ENCODE peak calls at places on chromosomes 12 and 14, in four cellular contexts. F is GM12878, A is HepG2, N is K562. L is an unnamed sample.

GRCh38 chr14:89507926-89508460 is 91.0 kb upstream of the FOXN3 start:
- DNase-seq in F (no peak), A (no peak), N (no peak), L (no peak)

GRCh38 chr12:88951860-88952483 is 371.7 kb upstream of the KITLG start:
- DNase-seq in F (no peak), A (no peak), N (no peak), L (no peak)

GRCh38 chr12:114673169-114673833 is 10.7 kb downstream of the TBX3 start:
- DNase-seq in F (no peak), A (no peak), N (no peak), L (no peak)

GRCh38 chr14:34223302-34224150 is 238.5 kb downstream of the SPTSSA start:
- DNase-seq in F (no peak), A (no peak), N (no peak), L (no peak)

GRCh38 chr12:53978477-53979356 is 4.0 kb upstream of the HOTAIR start:
- DNase-seq in F (no peak), A (peak), N (no peak), L (no peak)

GRCh38 chr12:105330283-105330937 is at the start of gene C12orf75:
- DNase-seq in F (peak), A (peak), N (peak), L (peak)

GRCh38 chr14:61925043-61925442 is 162.8 kb downstream of the SNAPC1 start:
- DNase-seq in F (no peak), A (peak), N (no peak), L (no peak)

GRCh38 chr14:102901633-102902032 is 20.8 kb upstream of the AMN start:
- DNase-seq in F (peak), A (no peak), N (no peak), L (no peak)

GRCh38 chr14:51331651-51332367 is 91.8 kb downstream of the TMX1 start:
- DNase-seq in F (no peak), A (no peak), N (no peak), L (no peak)

GRCh38 chr14:34710744-34711143 is 3.6 kb downstream of the CFL2 start:
- DNase-seq in F (no peak), A (no peak), N (no peak), L (no peak)

GRCh38 chr14:88553886-88554457 is 835 bp downstream of the PTPN21 start:
- DNase-seq in F (no peak), A (no peak), N (no peak), L (no peak)

GRCh38 chr12:92942905-92943304 is 13.8 kb upstream of the EEA1 start:
- DNase-seq in F (no peak), A (no peak), N (no peak), L (no peak)

GRCh38 chr14:52131640-52132320 is 62.9 kb upstream of the NID2 start:
- DNase-seq in F (peak), A (peak), N (peak), L (peak)

GRCh38 chr12:106358410-106359241 is 1.1 kb downstream of the POLR3B start:
- DNase-seq in F (no peak), A (peak), N (peak), L (no peak)

GRCh38 chr14:22070119-22070982 is 396.7 kb upstream of the OR4E1 start:
- DNase-seq in F (no peak), A (no peak), N (no peak), L (peak)
- TF ChIP-seq TARDBP in F (no peak), A (no peak), N (no peak), L (no peak)

DNA sequence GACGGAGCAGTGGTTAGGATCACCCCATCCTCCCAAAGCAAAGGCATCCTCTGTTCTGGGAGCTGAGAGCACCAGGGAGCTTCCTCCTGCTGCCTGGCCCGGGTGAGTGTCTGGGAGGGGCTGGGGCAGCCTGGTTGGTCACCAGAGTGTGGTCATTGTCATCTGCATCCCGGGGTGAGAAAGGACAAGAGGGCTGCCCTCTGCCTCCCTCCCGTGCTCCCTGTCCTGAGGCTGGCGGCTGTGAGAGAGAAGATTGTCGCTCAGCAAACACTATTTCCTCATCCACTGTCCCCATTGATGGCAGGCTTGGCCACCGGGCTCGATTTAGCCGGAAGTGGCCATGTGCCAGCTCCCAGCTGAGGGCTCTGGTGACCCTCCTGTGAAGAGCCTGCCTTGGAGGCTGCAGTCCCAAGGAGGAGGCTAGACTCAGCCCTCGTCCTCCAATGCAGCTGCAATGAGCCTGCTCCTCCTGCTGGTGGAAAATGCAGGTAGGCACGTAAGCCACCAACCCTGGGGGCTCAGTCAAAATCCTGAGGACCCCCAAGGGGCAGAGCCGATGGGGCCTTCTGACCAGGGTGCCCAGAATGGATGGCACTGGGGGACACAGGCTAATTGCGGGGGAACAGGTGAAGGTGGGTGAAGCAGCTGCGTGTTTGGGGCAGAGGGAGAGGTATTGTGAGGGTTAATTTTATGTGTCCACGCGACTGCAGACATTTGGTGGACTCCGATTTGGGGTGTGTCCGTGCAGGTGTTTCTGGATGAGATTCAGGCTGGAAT is 155.7 kb downstream of the KIF26A start:
- DNase-seq in F (no peak), A (no peak), N (no peak), L (no peak)
- TF ChIP-seq TARDBP in F (no peak), A (no peak), N (no peak), L (no peak)

GRCh38 chr14:91837076-91837475 is 30.3 kb downstream of the TC2N start:
- DNase-seq in F (no peak), A (no peak), N (no peak), L (no peak)

GRCh38 chr14:91831337-91831736 is 36.0 kb downstream of the TC2N start:
- DNase-seq in F (no peak), A (no peak), N (no peak), L (no peak)

GRCh38 chr14:91835920-91836843 is 31.2 kb downstream of the TC2N start:
- DNase-seq in F (no peak), A (no peak), N (peak), L (peak)

GRCh38 chr14:91834571-91834970 is 32.8 kb downstream of the TC2N start:
- DNase-seq in F (no peak), A (no peak), N (no peak), L (no peak)

DNA sequence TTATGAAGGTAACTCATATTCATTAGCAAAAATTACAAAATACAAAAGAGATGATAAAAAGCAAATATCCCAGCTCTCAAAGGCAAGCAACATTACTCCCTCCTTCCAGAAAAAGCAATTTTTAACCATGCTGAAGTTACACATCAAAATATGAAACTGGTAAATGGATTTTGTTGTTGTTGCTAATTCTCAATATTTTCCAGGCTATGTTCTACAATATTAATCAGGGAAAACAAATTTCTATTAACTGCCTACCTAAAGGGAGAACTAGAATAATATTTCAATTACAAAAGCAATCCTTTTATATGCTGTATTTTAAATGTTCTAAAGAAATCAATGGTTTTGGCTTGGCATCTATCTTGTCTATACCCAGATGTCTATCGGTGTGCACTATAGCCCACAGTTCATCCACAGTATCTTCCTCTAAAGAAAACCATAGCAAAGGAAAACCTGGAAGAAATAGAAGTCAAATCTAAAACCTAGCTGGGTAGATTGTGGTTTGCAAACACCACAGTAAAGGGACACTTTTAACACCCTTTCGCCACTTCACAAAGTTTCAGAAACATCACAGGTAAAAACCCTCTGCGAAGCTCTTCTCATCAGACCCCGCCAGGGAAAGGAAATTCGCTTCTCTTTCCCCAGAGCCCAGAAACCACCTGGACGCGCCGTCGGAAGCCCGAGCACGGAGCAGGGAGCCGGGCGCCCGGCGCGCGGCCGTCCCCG is 32.0 kb downstream of the TC2N start:
- DNase-seq in F (no peak), A (no peak), N (no peak), L (no peak)
- TF ChIP-seq TARDBP in F (no peak), A (no peak), N (no peak), L (no peak)

DNA sequence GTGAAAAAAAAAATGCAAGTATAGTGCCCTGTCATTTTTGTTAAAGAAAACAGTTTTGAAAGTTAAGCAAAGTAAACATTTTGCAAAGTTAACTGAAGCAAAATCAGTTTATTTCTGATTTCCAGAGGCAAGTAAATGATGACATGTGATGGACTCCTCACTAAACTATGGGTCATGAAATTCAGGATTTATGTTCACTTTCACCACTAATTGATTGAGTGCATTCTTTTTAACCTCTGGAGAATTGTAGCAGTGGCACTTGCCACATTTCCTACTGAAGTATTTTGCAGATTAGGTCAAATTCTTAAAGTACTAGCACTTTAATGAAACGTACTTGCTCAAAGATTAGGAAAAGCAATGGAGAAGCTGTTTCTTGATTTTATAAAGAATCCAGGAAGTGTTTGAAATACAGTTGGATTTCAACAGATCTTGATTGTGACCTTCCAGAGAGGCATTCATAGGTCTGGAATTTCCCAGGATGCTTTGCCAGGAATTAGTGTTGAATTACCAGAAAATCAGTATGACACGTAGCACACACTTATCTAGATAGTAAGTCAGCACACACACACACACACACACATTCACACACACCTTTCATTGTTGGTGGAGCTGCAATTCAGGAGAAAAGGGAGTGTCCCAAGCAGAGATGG is 162.6 kb downstream of the MYRFL start:
- DNase-seq in F (no peak), A (peak), N (no peak), L (no peak)
- TF ChIP-seq TARDBP in F (no peak), A (no peak), N (no peak), L (no peak)

DNA sequence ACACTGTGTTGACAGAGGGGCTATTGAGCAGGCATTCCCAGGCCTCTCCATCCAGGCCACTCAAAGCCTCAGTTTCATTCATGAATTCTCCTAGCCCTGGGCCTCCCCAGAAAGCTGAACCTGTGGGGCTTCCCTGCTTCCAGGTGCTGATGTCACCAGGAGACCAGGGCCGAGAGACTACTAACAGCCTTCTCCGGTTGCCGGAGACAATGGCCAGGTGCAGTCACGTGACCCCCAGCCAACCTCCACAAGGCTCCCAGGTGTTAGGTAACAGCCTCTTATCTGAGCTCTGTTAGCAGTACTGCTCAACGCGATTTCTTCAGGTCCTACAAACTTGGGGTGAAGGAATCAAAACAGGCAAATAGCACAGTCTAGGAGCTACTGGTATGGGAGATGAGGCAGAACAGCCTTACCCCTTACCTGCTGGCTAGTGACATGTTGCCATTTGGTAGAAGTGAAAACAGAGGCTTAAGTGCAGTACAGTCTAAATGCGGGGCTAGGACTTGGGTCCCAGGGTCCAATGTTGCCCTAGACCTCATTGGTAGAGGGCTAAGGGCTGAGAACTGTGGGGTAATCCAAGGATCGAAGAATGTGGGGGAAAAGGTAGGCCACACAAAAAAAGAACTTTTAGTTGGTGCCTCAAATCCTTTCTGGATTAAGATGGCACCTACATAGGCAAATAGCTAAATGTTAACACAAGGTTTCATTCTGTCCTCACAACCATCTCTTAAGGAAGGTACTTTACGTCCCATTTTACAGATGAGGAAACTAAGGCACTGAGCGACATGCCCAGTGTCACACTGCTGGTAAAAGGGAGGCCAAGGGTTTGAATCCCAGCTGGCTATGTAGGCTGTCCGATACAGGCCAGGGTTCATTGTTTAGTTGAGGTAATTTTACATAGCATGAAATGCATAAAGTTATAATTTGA is 3.8 kb downstream of the CCDC88C start:
- DNase-seq in F (no peak), A (no peak), N (no peak), L (no peak)
- TF ChIP-seq TARDBP in F (no peak), A (no peak), N (no peak), L (no peak)

DNA sequence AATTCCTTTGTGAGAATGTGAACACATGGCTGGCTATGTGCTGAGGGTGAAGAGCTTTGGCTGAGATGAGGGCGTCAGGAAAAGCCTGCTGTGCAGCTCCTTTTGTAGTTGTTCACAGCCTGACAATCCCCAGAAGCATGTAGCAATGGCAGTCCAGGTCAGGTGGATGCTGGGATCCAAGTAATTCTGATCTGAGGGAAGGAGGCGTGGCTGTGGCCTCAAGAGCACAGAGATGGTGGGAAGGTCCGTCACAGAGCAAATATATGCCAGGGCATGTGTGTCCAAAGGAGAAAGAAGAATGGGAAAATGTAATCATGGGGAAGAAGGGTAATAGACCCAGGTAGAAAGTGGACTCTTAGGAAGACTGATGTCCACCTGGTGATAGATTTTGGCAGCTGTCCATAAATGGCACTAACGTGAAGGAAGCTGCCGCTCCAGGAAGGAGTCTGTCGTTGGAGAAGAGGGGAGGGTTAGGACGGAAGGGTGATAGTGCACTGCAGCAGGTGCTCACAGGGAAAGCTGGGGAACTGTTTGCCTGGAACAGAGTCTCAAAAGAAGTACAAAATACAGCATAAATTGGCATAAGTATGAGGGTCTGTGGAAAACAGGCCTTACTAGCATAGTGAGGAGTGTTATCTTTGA is 13.8 kb downstream of the MGST1 start:
- DNase-seq in F (no peak), A (no peak), N (no peak), L (no peak)
- TF ChIP-seq TARDBP in F (no peak), A (no peak), N (no peak), L (no peak)

GRCh38 chr14:72401632-72402428 is 469.6 kb downstream of the RGS6 start:
- DNase-seq in F (no peak), A (no peak), N (no peak), L (no peak)

GRCh38 chr14:72404106-72404774 is 472.0 kb downstream of the RGS6 start:
- DNase-seq in F (no peak), A (no peak), N (no peak), L (no peak)

GRCh38 chr14:72402429-72402772 is 470.2 kb downstream of the RGS6 start:
- DNase-seq in F (no peak), A (no peak), N (no peak), L (no peak)

GRCh38 chr14:72409047-72409446 is 476.8 kb downstream of the RGS6 start:
- DNase-seq in F (no peak), A (no peak), N (no peak), L (no peak)

GRCh38 chr14:72404998-72405397 is 472.8 kb downstream of the RGS6 start:
- DNase-seq in F (no peak), A (no peak), N (no peak), L (no peak)
- TF ChIP-seq TARDBP in F (no peak), A (no peak), N (no peak), L (no peak)

L was measured in HEK293T.